ENCODE peak calls at places on chromosome 4, in five cellular contexts. L, B, O, M and E are unnamed samples.

GRCh38 chr4:103754844-103755243 is 35.1 kb upstream of the TACR3 start:
- DNase-seq in L (peak; percentile 60), B (peak; percentile 39), O (no peak), M (no peak), E (no peak)

GRCh38 chr4:24557036-24558022 is 27.0 kb downstream of the DHX15 start:
- DNase-seq in L (no peak), B (no peak), O (no peak), M (peak; percentile 5), E (no peak)

GRCh38 chr4:25654031-25654970 is 1.4 kb upstream of the SLC34A2 start:
- DNase-seq in L (peak; percentile 84), B (no peak), O (peak; percentile 40), M (no peak), E (no peak)

GRCh38 chr4:54855221-54855854 is 197.6 kb downstream of the KIT start:
- DNase-seq in L (no peak), B (no peak), O (no peak), M (no peak), E (no peak)

GRCh38 chr4:137610960-137611359 is 78.7 kb upstream of the PCDH18 start:
- DNase-seq in L (no peak), B (no peak), O (no peak), M (no peak), E (no peak)

GRCh38 chr4:68074397-68074796 is 55.3 kb downstream of the TMPRSS11F start:
- DNase-seq in L (no peak), B (no peak), O (no peak), M (no peak), E (no peak)

GRCh38 chr4:167614866-167615265 is 380.6 kb upstream of the SPOCK3 start:
- DNase-seq in L (no peak), B (no peak), O (no peak), M (no peak), E (no peak)

GRCh38 chr4:99379571-99379970 is 27.0 kb upstream of the ADH1C start:
- DNase-seq in L (no peak), B (no peak), O (no peak), M (no peak), E (no peak)

GRCh38 chr4:1402516-1403101 is 3.6 kb downstream of the NKX1-1 start:
- DNase-seq in L (no peak), B (no peak), O (peak; percentile 67), M (peak; percentile 24), E (no peak)

GRCh38 chr4:20445933-20446723 is 194.4 kb downstream of the SLIT2 start:
- DNase-seq in L (no peak), B (no peak), O (no peak), M (peak; percentile 98), E (no peak)

GRCh38 chr4:8779371-8779988 is 92.2 kb downstream of the HMX1 start:
- DNase-seq in L (no peak), B (no peak), O (no peak), M (peak; percentile 18), E (no peak)

GRCh38 chr4:76305971-76306881 is at the start of gene STBD1:
- DNase-seq in L (peak; percentile 80), B (no peak), O (peak; percentile 91), M (peak; percentile 45), E (no peak)

GRCh38 chr4:108486046-108486445 is 134.3 kb upstream of the RPL34 start:
- DNase-seq in L (no peak), B (no peak), O (no peak), M (no peak), E (no peak)

GRCh38 chr4:18366762-18367358 is 345.3 kb upstream of the LCORL start:
- DNase-seq in L (no peak), B (no peak), O (no peak), M (peak; percentile 62), E (no peak)

GRCh38 chr4:16588651-16589050 is 309.8 kb downstream of the LDB2 start:
- DNase-seq in L (no peak), B (no peak), O (no peak), M (no peak), E (no peak)

GRCh38 chr4:53196872-53197759 is 168.7 kb downstream of the SCFD2 start:
- DNase-seq in L (no peak), B (peak; percentile 46), O (no peak), M (peak; percentile 75), E (no peak)

GRCh38 chr4:100391913-100392312 is 125.9 kb downstream of the EMCN start:
- DNase-seq in L (no peak), B (no peak), O (no peak), M (no peak), E (no peak)

GRCh38 chr4:20565075-20565721 is 135.1 kb upstream of the PACRGL start:
- DNase-seq in L (no peak), B (no peak), O (no peak), M (no peak), E (no peak)

GRCh38 chr4:16136771-16137170 is 52.9 kb upstream of the PROM1 start:
- DNase-seq in L (no peak), B (no peak), O (no peak), M (peak; percentile 32), E (no peak)

GRCh38 chr4:121034010-121034409 is 38.3 kb downstream of the NDNF start:
- DNase-seq in L (no peak), B (no peak), O (no peak), M (no peak), E (no peak)

GRCh38 chr4:157204634-157205244 is 15.8 kb upstream of the GRIA2 start:
- DNase-seq in L (no peak), B (no peak), O (peak; percentile 77), M (no peak), E (no peak)

GRCh38 chr4:183905593-183906485 is 732 bp downstream of the STOX2 start:
- DNase-seq in L (peak; percentile 14), B (no peak), O (no peak), M (peak; percentile 31), E (no peak)

GRCh38 chr4:123517971-123518370 is 121.4 kb downstream of the SPRY1 start:
- DNase-seq in L (no peak), B (no peak), O (no peak), M (no peak), E (no peak)

GRCh38 chr4:6409381-6409780 is 63.0 kb downstream of the PPP2R2C start:
- DNase-seq in L (no peak), B (no peak), O (no peak), M (no peak), E (no peak)

GRCh38 chr4:6225469-6225868 is 25.1 kb upstream of the JAKMIP1 start:
- DNase-seq in L (peak; percentile 29), B (no peak), O (peak; percentile 59), M (no peak), E (no peak)